ENCODE peak calls at places on chromosome 14, in four cellular contexts. J is AG08395; D is activated effector memory CD4-positive, alpha-beta T cell treated with Interleukin-2 at 50 U/mL for 16 hours; S is HFFc6. Z is an unnamed sample.

GRCh38 chr14:104794099-104794498 is 1.4 kb downstream of the AKT1 start:
- DNase-seq in D (no peak), S (peak; percentile 8), J (peak; percentile 66), Z (peak; percentile 90)

GRCh38 chr14:96274122-96274910 is 18.3 kb downstream of the BDKRB1 start:
- DNase-seq in J (peak; percentile 68), D (no peak), S (peak; percentile 81), Z (peak; percentile 81)

GRCh38 chr14:35402323-35403084 is 2.0 kb downstream of the NFKBIA start:
- DNase-seq in S (no peak), D (peak; percentile 39), J (no peak), Z (no peak)

GRCh38 chr14:23633160-23633701 is 2.9 kb upstream of the DHRS2 start:
- DNase-seq in S (no peak), D (no peak), J (no peak), Z (no peak)

GRCh38 chr14:86221000-86221399 is 691.1 kb downstream of the FLRT2 start:
- DNase-seq in S (no peak), J (no peak), D (no peak), Z (no peak)

GRCh38 chr14:76937181-76938091 is 91.1 kb downstream of the IRF2BPL start:
- DNase-seq in J (peak; percentile 97), D (no peak), S (peak; percentile 83), Z (peak; percentile 95)

GRCh38 chr14:64946310-64947045 is 3.9 kb upstream of the GPX2 start:
- DNase-seq in S (no peak), J (no peak), D (no peak), Z (no peak)

GRCh38 chr14:35470775-35471174 is 63.2 kb upstream of the INSM2 start:
- DNase-seq in J (peak; percentile 21), D (no peak), S (no peak), Z (peak; percentile 43)

GRCh38 chr14:89232366-89233070 is 184.5 kb downstream of the FOXN3 start:
- DNase-seq in J (no peak), D (no peak), S (no peak), Z (no peak)

GRCh38 chr14:51139221-51139681 is 44.3 kb upstream of the TRIM9 start:
- DNase-seq in D (no peak), S (no peak), J (no peak), Z (no peak)

GRCh38 chr14:22556021-22556989 is 32.7 kb downstream of the DAD1 start:
- DNase-seq in S (peak; percentile 68), J (no peak), D (peak; percentile 96), Z (no peak)

GRCh38 chr14:54902521-54903420 is at the start of gene GCH1:
- DNase-seq in S (no peak), D (peak; percentile 66), J (peak; percentile 64), Z (peak; percentile 91)

GRCh38 chr14:104971447-104972240 is 6.5 kb downstream of the AHNAK2 start:
- DNase-seq in D (no peak), J (no peak), S (no peak), Z (no peak)

GRCh38 chr14:93114068-93114710 is 1.5 kb downstream of the ITPK1 start:
- DNase-seq in S (no peak), J (no peak), D (no peak), Z (no peak)

GRCh38 chr14:74207943-74208342 is 31.3 kb upstream of the VSX2 start:
- DNase-seq in S (no peak), J (no peak), D (no peak), Z (no peak)

GRCh38 chr14:39218171-39218769 is 15.4 kb upstream of the MIA2 start:
- DNase-seq in D (no peak), S (peak; percentile 13), J (no peak), Z (no peak)

GRCh38 chr14:99541677-99542470 is 60.7 kb downstream of the CCNK start:
- DNase-seq in D (no peak), J (no peak), S (no peak), Z (no peak)

GRCh38 chr14:51547701-51548100 is 104.0 kb upstream of the FRMD6 start:
- DNase-seq in J (no peak), S (no peak), D (no peak), Z (no peak)

GRCh38 chr14:92448786-92449185 is 64.8 kb upstream of the RIN3 start:
- DNase-seq in D (no peak), J (no peak), S (no peak), Z (no peak)

GRCh38 chr14:88614218-88614907 is 51.5 kb downstream of the ZC3H14 start:
- DNase-seq in D (no peak), J (peak; percentile 55), S (peak; percentile 68), Z (peak; percentile 44)

GRCh38 chr14:83463500-83464098 is 1929.9 kb upstream of the SEL1L start:
- DNase-seq in D (no peak), S (peak; percentile 59), J (peak; percentile 58), Z (peak; percentile 59)

GRCh38 chr14:100557658-100558057 is 29.6 kb downstream of the BEGAIN start:
- DNase-seq in S (no peak), D (no peak), J (no peak), Z (no peak)

GRCh38 chr14:90645842-90646443 is 170.3 kb downstream of the TTC7B start:
- DNase-seq in J (no peak), S (no peak), D (no peak), Z (no peak)

GRCh38 chr14:71400821-71401447 is 493.7 kb downstream of the PCNX1 start:
- DNase-seq in J (no peak), S (no peak), D (no peak), Z (no peak)

GRCh38 chr14:89491701-89492381 is 74.8 kb upstream of the FOXN3 start:
- DNase-seq in D (no peak), S (no peak), J (no peak), Z (no peak)

GRCh38 chr14:103001651-103002396 is 55.5 kb downstream of the CDC42BPB start:
- DNase-seq in D (no peak), J (no peak), S (no peak), Z (no peak)

GRCh38 chr14:73394317-73394716 is 64.0 kb downstream of the NUMB start:
- DNase-seq in J (no peak), D (no peak), S (no peak), Z (no peak)

GRCh38 chr14:78917462-78917861 is 747.3 kb downstream of the NRXN3 start:
- DNase-seq in S (no peak), J (no peak), D (no peak), Z (no peak)

GRCh38 chr14:103121846-103122577 is 1.2 kb upstream of the TNFAIP2 start:
- DNase-seq in S (no peak), J (peak; percentile 55), D (no peak), Z (peak; percentile 65)

GRCh38 chr14:68807148-68807600 is 14.3 kb upstream of the ZFP36L1 start:
- DNase-seq in D (no peak), S (no peak), J (peak; percentile 80), Z (peak; percentile 78)

GRCh38 chr14:91250912-91251311 is 6.4 kb upstream of the GPR68 start:
- DNase-seq in S (no peak), J (peak; percentile 43), D (no peak), Z (no peak)

GRCh38 chr14:34741840-34742239 is 27.4 kb upstream of the CFL2 start:
- DNase-seq in D (no peak), J (no peak), S (no peak), Z (no peak)

GRCh38 chr14:102415671-102416070 is 52.9 kb downstream of the TECPR2 start:
- DNase-seq in J (no peak), S (no peak), D (no peak), Z (no peak)

GRCh38 chr14:101579372-101580080 is 18.2 kb downstream of the DIO3 start:
- DNase-seq in J (no peak), D (no peak), S (no peak), Z (no peak)

GRCh38 chr14:50624447-50624846 is 43.7 kb downstream of the SAV1 start:
- DNase-seq in D (no peak), S (no peak), J (no peak), Z (no peak)

GRCh38 chr14:60002819-60003492 is 83.0 kb downstream of the LRRC9 start:
- DNase-seq in J (no peak), D (no peak), S (no peak), Z (no peak)

GRCh38 chr14:96904201-96904600 is 107.0 kb downstream of the VRK1 start:
- DNase-seq in D (no peak), J (no peak), S (no peak), Z (no peak)

GRCh38 chr14:92254786-92255185 is 68.2 kb upstream of the SLC24A4 start:
- DNase-seq in D (no peak), J (peak; percentile 61), S (no peak), Z (peak; percentile 84)

GRCh38 chr14:68405959-68406358 is 386.9 kb downstream of the ZFP36L1 start:
- DNase-seq in S (peak; percentile 28), J (peak; percentile 17), D (no peak), Z (no peak)